ENCODE peak calls at places on chromosomes 13 and 19, in seven cellular contexts. I is tibial nerve; H is body of pancreas; M is CD8-positive, alpha-beta memory T cell; W is pancreas; Y is astrocyte; R is cardiac muscle cell. O is an unnamed sample.

GRCh38 chr19:16180611-16181010 is 4.6 kb upstream of the FAM32A start:
- DNase-seq in I (no peak), R (no peak), M (no peak), Y (peak; percentile 80), H (no peak), W (no peak), O (peak; percentile 63)

GRCh38 chr19:2645816-2646215 is 56.7 kb downstream of the GNG7 start:
- DNase-seq in R (no peak), I (no peak), Y (no peak), W (no peak), H (no peak), M (no peak), O (no peak)

GRCh38 chr19:44925114-44925891 is 10.9 kb downstream of the APOC1 start:
- DNase-seq in W (peak; percentile 70), H (peak; percentile 83), R (no peak), M (no peak), I (peak; percentile 56), Y (no peak), O (no peak)

GRCh38 chr13:28532226-28533048 is 37.5 kb upstream of the FLT1 start:
- DNase-seq in R (peak; percentile 57), M (no peak), H (no peak), W (no peak), I (no peak), Y (no peak), O (no peak)

GRCh38 chr13:31627097-31627496 is 112.2 kb upstream of the RXFP2 start:
- DNase-seq in W (no peak), Y (peak; percentile 56), H (no peak), I (no peak), R (no peak), M (no peak), O (no peak)

GRCh38 chr19:38273499-38273898 is 9.1 kb downstream of the SPINT2 start:
- DNase-seq in I (no peak), H (peak; percentile 65), R (no peak), M (no peak), W (peak; percentile 62), Y (no peak), O (no peak)

GRCh38 chr19:10086904-10087256 is 763 bp downstream of the SHFL start:
- DNase-seq in Y (no peak), M (peak; percentile 35), W (no peak), R (no peak), I (no peak), H (no peak), O (no peak)

GRCh38 chr13:69459346-69459745 is 648.3 kb upstream of the ATXN8OS start:
- DNase-seq in I (no peak), R (no peak), M (no peak), W (no peak), Y (no peak), H (no peak), O (no peak)

GRCh38 chr13:76693086-76693485 is 193.1 kb downstream of the KCTD12 start:
- DNase-seq in M (no peak), R (no peak), W (no peak), I (no peak), H (no peak), Y (no peak), O (no peak)

GRCh38 chr13:80083516-80084085 is 257.3 kb downstream of the SPRY2 start:
- DNase-seq in W (no peak), H (peak; percentile 7), I (no peak), Y (peak; percentile 97), R (no peak), M (no peak), O (no peak)

GRCh38 chr13:95115525-95115924 is 185.7 kb downstream of the ABCC4 start:
- DNase-seq in R (no peak), I (no peak), Y (peak; percentile 52), W (no peak), M (no peak), H (no peak), O (no peak)

GRCh38 chr13:77696006-77696862 is 1.3 kb upstream of the SLAIN1 start:
- DNase-seq in I (no peak), Y (no peak), H (no peak), M (no peak), R (peak; percentile 15), W (no peak), O (no peak)

GRCh38 chr19:58356971-58357797 is 3.9 kb upstream of the A1BG start:
- DNase-seq in R (no peak), M (no peak), Y (no peak), H (no peak), W (no peak), I (no peak), O (no peak)

GRCh38 chr13:20288561-20288960 is 56.4 kb upstream of the GJB6 start:
- DNase-seq in R (no peak), M (no peak), I (no peak), W (no peak), H (no peak), Y (no peak), O (no peak)

GRCh38 chr13:32594339-32594738 is 8.1 kb downstream of the PDS5B start:
- DNase-seq in W (no peak), M (no peak), Y (peak; percentile 22), R (no peak), I (no peak), H (no peak), O (no peak)

GRCh38 chr13:34103854-34104253 is 285.9 kb downstream of the RFC3 start:
- DNase-seq in R (no peak), M (no peak), H (no peak), I (no peak), Y (no peak), W (no peak), O (no peak)

DNA sequence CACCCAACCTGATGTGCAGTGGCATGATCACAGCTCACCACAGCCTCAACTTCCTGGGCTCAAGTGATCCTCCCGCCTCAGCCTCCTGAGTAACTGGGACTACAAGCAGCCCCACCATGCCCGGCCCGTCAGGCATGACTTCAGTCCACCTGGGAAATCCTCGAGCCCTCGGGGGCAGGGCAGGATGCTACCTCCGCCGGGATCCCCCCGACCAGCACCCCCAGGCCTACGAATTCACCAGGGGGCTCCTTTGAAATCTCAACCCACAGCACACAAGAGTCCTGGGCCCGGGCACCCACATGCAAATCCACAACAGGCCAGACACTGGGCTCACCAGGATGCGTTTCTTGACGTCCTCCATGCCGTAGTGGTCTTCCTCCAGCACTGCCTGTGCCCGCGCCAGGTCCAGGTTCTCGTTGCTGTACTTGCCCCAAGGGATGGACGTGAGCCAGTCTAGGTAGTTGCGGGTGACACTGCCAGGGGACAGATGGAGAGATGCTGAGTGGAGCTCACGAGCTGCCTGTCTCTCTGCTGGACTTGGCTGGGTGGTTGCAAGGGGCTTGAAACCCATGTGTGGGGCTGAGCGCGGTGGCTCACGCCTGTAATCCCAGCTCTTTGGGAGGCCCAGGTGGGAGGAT is 10.5 kb downstream of the RPL36 start:
- DNase-seq in H (no peak), Y (no peak), W (no peak), M (no peak), R (no peak), I (no peak), O (no peak)
- H3K36me3 ChIP-seq in H (peaks cover 6% of the 10 kb centered on the region), Y (peaks cover 18% of the 10 kb centered on the region), W (no peaks in the 10 kb centered on the region), M (peaks cover 13% of the 10 kb centered on the region), R (peaks cover 38% of the 10 kb centered on the region), I (peaks cover 30% of the 10 kb centered on the region), O (peaks cover 55% of the 10 kb centered on the region)

DNA sequence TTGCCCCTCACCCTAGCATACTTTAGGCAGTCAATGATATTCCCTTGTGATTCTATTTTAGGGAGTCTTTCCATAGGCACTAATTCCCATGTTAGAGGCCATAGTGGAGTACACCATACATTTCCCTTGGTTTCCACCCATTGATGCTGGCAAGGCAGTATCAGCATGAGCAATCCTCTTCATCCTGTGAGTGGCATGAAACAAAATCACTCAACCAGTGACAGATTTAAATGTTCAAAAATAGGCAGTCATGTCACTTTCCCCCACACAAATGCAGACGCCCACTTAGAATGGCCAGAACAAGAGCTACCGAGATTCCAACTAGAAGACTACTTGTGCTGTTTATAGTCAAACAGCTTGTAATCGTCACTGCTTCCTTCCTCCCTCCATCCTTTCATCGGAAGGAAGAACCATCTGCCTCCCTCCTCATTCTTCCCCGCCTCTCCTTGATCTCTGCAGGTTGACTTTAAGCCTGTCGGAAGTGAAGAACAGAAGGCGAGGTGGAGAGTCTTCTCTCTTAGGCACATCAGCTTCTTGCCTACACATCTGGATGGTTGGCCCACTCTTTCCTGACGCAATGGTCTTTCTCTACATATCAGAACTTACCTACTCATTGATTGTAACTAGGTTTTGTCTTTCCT is 22.5 kb downstream of the RASL11A start:
- DNase-seq in H (no peak), R (no peak), Y (no peak), M (no peak), I (no peak), W (no peak), O (no peak)
- H3K4me3 ChIP-seq in H (no peak overlapping the region), R (no peak overlapping the region), Y (no peak overlapping the region), M (no peak overlapping the region), I (no peak overlapping the region), W (no peak overlapping the region), O (no peak overlapping the region)

DNA sequence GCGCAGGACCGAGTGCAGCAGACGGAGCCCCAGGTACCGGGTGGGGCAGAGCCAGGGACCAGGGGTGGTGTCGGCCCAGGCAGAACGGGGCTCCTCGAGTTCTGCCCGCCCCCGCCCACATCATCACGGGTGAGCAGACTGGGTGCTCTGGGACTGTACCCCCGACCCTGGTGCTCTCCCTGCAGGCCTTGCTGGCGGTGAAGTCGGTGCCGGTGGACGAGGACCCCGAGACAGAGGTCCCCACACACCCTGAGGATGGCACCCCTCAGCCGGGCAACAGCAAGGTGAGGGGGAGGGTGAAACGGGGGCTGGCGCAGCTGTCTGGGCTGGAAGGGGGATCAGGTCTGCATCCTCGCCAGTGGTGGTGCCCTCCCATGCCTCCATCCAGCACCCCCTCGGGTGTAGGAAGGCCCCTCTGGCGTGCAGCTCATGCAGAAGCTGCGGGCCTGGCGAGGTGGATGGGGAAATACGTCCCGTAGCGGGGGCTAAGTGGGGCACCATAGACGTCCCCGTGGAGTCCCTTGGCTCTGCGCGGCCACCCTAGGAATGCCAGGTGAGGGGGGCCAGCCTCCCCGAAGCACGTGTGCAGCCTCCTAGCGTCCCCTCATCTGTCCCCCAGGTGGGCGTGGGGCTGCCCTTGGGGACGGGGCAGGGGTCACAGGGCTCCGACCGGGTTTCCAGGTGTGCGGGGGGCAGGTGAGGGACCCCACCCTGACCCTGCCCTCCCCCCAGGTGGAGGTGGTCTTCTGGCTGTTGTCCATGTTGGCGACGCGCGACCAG is 6.4 kb downstream of the APC2 start:
- DNase-seq in Y (no peak), H (no peak), M (no peak), I (no peak), W (no peak), R (no peak), O (no peak)
- H3K27me3 ChIP-seq in Y (peaks cover 18% of the 10 kb centered on the region), H (no peaks in the 10 kb centered on the region), M (peaks cover 37% of the 10 kb centered on the region), I (peaks cover 67% of the 10 kb centered on the region), W (peaks cover 2% of the 10 kb centered on the region), R (peaks cover 82% of the 10 kb centered on the region), O (peaks cover 22% of the 10 kb centered on the region)

DNA sequence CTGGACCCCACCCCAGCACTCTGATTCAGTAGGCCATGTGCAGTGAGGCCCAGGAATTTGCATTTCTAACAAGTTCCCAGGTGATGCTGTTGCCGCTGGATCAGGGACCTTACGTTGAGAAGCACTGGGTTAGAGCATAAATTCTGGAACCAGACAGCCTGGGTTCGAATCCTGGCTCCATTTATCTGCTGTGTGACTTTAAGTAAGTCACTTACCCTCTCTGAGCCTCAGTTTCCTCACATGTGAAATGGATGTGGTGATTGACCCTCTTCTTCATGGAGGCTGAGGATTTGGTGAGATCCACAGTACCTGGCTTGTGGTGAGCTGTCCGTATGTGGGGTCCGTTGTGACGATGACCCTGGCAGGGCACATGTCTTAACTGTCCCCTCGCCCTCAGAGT is 15.9 kb downstream of the HIPK4 start:
- DNase-seq in Y (no peak), W (no peak), M (no peak), H (no peak), R (no peak), I (no peak), O (no peak)
- H3K36me3 ChIP-seq in Y (peaks cover 3% of the 10 kb centered on the region), W (no peaks in the 10 kb centered on the region), M (peaks cover 8% of the 10 kb centered on the region), H (no peaks in the 10 kb centered on the region), R (peaks cover 61% of the 10 kb centered on the region), I (peaks cover 4% of the 10 kb centered on the region), O (peaks cover 28% of the 10 kb centered on the region)

O was measured in BJ.